ENCODE peak calls at places on chromosomes 1 and 21, in ten cellular contexts. Y, U, W, T, Q, K, M, H, J and O are unnamed samples.

GRCh38 chr1:154353966-154354365 is 28.6 kb downstream of the ATP8B2 start:
- DNase-seq in Y (no peak), U (no peak), W (no peak), T (no peak), Q (no peak), K (no peak), M (no peak), H (no peak), J (no peak), O (no peak)

GRCh38 chr1:208640295-208640694 is 396.1 kb upstream of the PLXNA2 start:
- DNase-seq in Y (no peak), U (no peak), W (no peak), T (no peak), Q (no peak), K (no peak), M (no peak), H (no peak), J (no peak), O (no peak)

GRCh38 chr21:46082638-46083270 is 15.2 kb upstream of the COL6A2 start:
- DNase-seq in Y (peak; percentile 46), U (no peak), W (no peak), T (no peak), Q (no peak), K (no peak), M (no peak), H (no peak), J (peak; percentile 53), O (no peak)

GRCh38 chr1:46086581-46086980 is 45.8 kb downstream of the PIK3R3 start:
- DNase-seq in Y (no peak), U (no peak), W (no peak), T (no peak), Q (peak; percentile 12), K (no peak), M (no peak), H (no peak), J (no peak), O (no peak)

GRCh38 chr1:180534199-180534598 is 24.6 kb upstream of the OVAAL start:
- DNase-seq in Y (no peak), U (no peak), W (no peak), T (no peak), Q (no peak), K (no peak), M (no peak), H (no peak), J (no peak), O (no peak)

GRCh38 chr1:156870734-156871133 is 10.1 kb downstream of the NTRK1 start:
- DNase-seq in Y (peak; percentile 6), U (no peak), W (no peak), T (no peak), Q (peak; percentile 84), K (no peak), M (peak; percentile 67), H (no peak), J (no peak), O (no peak)

GRCh38 chr21:15221799-15222386 is 157.1 kb upstream of the NRIP1 start:
- DNase-seq in Y (peak; percentile 57), U (peak; percentile 25), W (no peak), T (no peak), Q (peak; percentile 87), K (no peak), M (no peak), H (no peak), J (peak; percentile 75), O (no peak)

GRCh38 chr21:46208761-46209721 is 19.5 kb downstream of the LSS start:
- DNase-seq in Y (no peak), U (no peak), W (no peak), T (no peak), Q (no peak), K (peak; percentile 47), M (no peak), H (no peak), J (peak; percentile 56), O (no peak)

GRCh38 chr1:71222668-71223067 is 141.8 kb upstream of the ZRANB2 start:
- DNase-seq in Y (no peak), U (no peak), W (no peak), T (no peak), Q (no peak), K (no peak), M (no peak), H (no peak), J (no peak), O (no peak)

GRCh38 chr1:64956241-64956640 is 10.1 kb downstream of the JAK1 start:
- DNase-seq in Y (no peak), U (no peak), W (no peak), T (no peak), Q (peak; percentile 33), K (no peak), M (no peak), H (no peak), J (no peak), O (no peak)

GRCh38 chr1:226650236-226650841 is 88.7 kb downstream of the ITPKB start:
- DNase-seq in Y (peak; percentile 51), U (no peak), W (no peak), T (peak; percentile 89), Q (no peak), K (no peak), M (no peak), H (no peak), J (no peak), O (no peak)

GRCh38 chr1:226648421-226648820 is 90.7 kb downstream of the ITPKB start:
- DNase-seq in Y (peak; percentile 19), U (no peak), W (no peak), T (no peak), Q (no peak), K (no peak), M (no peak), H (no peak), J (no peak), O (no peak)

GRCh38 chr1:226651041-226651731 is 87.9 kb downstream of the ITPKB start:
- DNase-seq in Y (peak; percentile 25), U (no peak), W (no peak), T (no peak), Q (no peak), K (no peak), M (no peak), H (no peak), J (no peak), O (no peak)

GRCh38 chr1:226649244-226649643 is 89.8 kb downstream of the ITPKB start:
- DNase-seq in Y (peak; percentile 9), U (no peak), W (no peak), T (no peak), Q (no peak), K (no peak), M (no peak), H (no peak), J (no peak), O (no peak)

GRCh38 chr1:226649780-226650179 is 89.3 kb downstream of the ITPKB start:
- DNase-seq in Y (peak; percentile 44), U (no peak), W (no peak), T (peak; percentile 68), Q (no peak), K (no peak), M (no peak), H (no peak), J (no peak), O (no peak)
- TF ChIP-seq CTCF in Y (no peak), U (peak; percentile 26), W (peak; percentile 51), T (peak; percentile 38), Q (no peak), K (no peak), M (peak; percentile 11), H (peak; percentile 6), J (peak; percentile 9), O (peak; percentile 53)

DNA sequence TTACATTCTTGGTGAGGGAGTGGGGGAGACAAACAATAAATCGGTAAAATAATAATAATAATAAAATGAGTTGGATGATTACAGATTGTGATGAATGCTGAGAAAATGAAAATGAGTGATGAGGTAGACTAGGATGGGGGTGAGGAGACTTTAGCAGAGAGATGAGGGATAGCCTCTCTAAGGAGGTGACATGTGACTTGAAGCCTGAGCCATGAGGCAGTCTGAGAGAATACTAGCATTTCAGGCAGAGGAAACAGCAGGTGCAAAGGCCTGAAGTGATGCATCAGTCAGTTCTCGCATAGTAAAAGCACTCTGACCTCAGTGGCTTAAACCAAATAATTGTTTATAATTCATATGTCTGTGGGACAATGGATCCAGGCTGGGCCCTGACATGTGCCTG is 181.2 kb downstream of the AGBL4 start:
- DNase-seq in Y (no peak), U (no peak), W (no peak), T (no peak), Q (no peak), K (no peak), M (no peak), H (no peak), J (no peak), O (no peak)
- TF ChIP-seq CTCF in Y (no peak), U (no peak), W (no peak), T (no peak), Q (no peak), K (no peak), M (no peak), H (no peak), J (no peak), O (no peak)

DNA sequence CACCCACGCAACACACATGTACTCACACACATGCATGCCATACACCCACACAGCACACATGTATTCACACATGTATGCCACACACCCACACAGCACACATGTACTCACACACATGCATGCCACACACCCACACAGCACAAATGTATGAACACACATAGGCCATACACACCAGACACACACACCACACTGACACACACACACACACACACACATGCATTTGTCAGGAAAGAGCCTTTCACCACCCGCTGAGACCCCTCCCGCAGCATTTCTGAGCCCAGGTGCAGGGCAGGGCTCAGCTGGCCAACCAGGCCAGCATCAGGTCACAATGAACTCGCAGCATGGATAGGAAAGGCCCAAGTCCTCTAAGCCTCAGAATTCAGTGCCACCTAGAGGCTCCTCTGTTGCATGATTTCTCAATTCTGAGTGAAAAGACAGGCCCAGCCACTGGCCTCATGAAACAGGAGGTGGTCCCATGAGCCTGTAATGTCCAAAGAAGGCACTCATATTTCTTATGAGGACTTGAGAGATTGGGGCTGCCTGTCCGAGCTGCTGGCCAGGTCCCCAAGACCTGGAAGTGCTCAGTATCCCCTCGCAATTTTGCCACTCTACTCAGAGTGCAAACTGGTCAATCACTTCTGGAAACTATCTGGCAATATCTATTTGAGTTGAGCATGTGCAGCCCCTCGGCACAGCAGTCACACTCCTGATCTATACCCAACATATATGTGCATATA is 57.3 kb downstream of the PSMG1 start:
- DNase-seq in Y (peak; percentile 63), U (no peak), W (peak; percentile 62), T (peak; percentile 68), Q (peak; percentile 64), K (no peak), M (no peak), H (peak; percentile 40), J (no peak), O (peak; percentile 36)
- TF ChIP-seq CTCF in Y (peak; percentile 60), U (peak; percentile 76), W (peak; percentile 68), T (peak; percentile 73), Q (peak; percentile 73), K (peak; percentile 36), M (peak; percentile 74), H (peak; percentile 27), J (peak; percentile 65), O (peak; percentile 69)

GRCh38 chr1:188958461-188959115 is 1519.1 kb downstream of the BRINP3 start:
- DNase-seq in Y (no peak), U (no peak), W (no peak), T (no peak), Q (no peak), K (no peak), M (no peak), H (no peak), J (no peak), O (no peak)
- TF ChIP-seq CTCF in Y (no peak), U (no peak), W (no peak), T (no peak), Q (no peak), K (no peak), M (no peak), H (no peak), J (no peak), O (no peak)

GRCh38 chr1:18581420-18581880 is 49.2 kb upstream of the PAX7 start:
- DNase-seq in Y (peak; percentile 56), U (no peak), W (peak; percentile 14), T (peak; percentile 8), Q (peak; percentile 45), K (peak; percentile 60), M (no peak), H (peak; percentile 65), J (peak; percentile 71), O (no peak)
- TF ChIP-seq CTCF in Y (peak; percentile 53), U (peak; percentile 58), W (peak; percentile 74), T (peak; percentile 84), Q (peak; percentile 70), K (peak; percentile 47), M (peak; percentile 79), H (peak; percentile 87), J (peak; percentile 61), O (peak; percentile 72)